ENCODE peak calls at places on chromosomes 6 and 20, in six cellular contexts. One of them, this sample, is unnamed.

GRCh38 chr6:89221971-89222887 is 5.1 kb upstream of the GABRR1 start:
- DNase-seq in mammary epithelial cell: no peak
- DNase-seq in GM12878: no peak
- DNase-seq in fibroblast of lung: no peak
- DNase-seq in OCI-LY7: no peak
- DNase-seq in GM23248: peak; percentile 47
- DNase-seq in this sample: no peak

GRCh38 chr6:106256201-106256968 is 69.2 kb downstream of the ATG5 start:
- DNase-seq in mammary epithelial cell: peak; percentile 44
- DNase-seq in GM12878: no peak
- DNase-seq in fibroblast of lung: no peak
- DNase-seq in OCI-LY7: no peak
- DNase-seq in GM23248: peak; percentile 84
- DNase-seq in this sample: no peak

GRCh38 chr6:74932214-74932923 is 273.5 kb downstream of the COL12A1 start:
- DNase-seq in mammary epithelial cell: no peak
- DNase-seq in GM12878: no peak
- DNase-seq in fibroblast of lung: peak; percentile 37
- DNase-seq in OCI-LY7: no peak
- DNase-seq in GM23248: peak; percentile 10
- DNase-seq in this sample: no peak

GRCh38 chr20:20710847-20711315 is 1.6 kb downstream of the RALGAPA2 start:
- DNase-seq in mammary epithelial cell: peak; percentile 52
- DNase-seq in GM12878: no peak
- DNase-seq in fibroblast of lung: no peak
- DNase-seq in OCI-LY7: peak; percentile 32
- DNase-seq in GM23248: no peak
- DNase-seq in this sample: no peak

GRCh38 chr20:59019217-59019616 is at the start of gene TUBB1:
- DNase-seq in mammary epithelial cell: no peak
- DNase-seq in GM12878: no peak
- DNase-seq in fibroblast of lung: no peak
- DNase-seq in OCI-LY7: no peak
- DNase-seq in GM23248: no peak
- DNase-seq in this sample: no peak

GRCh38 chr6:159955945-159956361 is 12.9 kb upstream of the IGF2R start:
- DNase-seq in mammary epithelial cell: no peak
- DNase-seq in GM12878: no peak
- DNase-seq in fibroblast of lung: no peak
- DNase-seq in OCI-LY7: no peak
- DNase-seq in GM23248: no peak
- DNase-seq in this sample: no peak

GRCh38 chr6:46923476-46923875 is 1.7 kb upstream of the ADGRF5 start:
- DNase-seq in mammary epithelial cell: no peak
- DNase-seq in GM12878: no peak
- DNase-seq in fibroblast of lung: no peak
- DNase-seq in OCI-LY7: no peak
- DNase-seq in GM23248: no peak
- DNase-seq in this sample: no peak

GRCh38 chr6:101626264-101626663 is 232.8 kb downstream of the GRIK2 start:
- DNase-seq in mammary epithelial cell: no peak
- DNase-seq in GM12878: no peak
- DNase-seq in fibroblast of lung: no peak
- DNase-seq in OCI-LY7: no peak
- DNase-seq in GM23248: no peak
- DNase-seq in this sample: no peak

GRCh38 chr6:165480916-165481315 is 171.5 kb upstream of the C6orf118 start:
- DNase-seq in mammary epithelial cell: no peak
- DNase-seq in GM12878: no peak
- DNase-seq in fibroblast of lung: no peak
- DNase-seq in OCI-LY7: no peak
- DNase-seq in GM23248: no peak
- DNase-seq in this sample: no peak

GRCh38 chr20:60057123-60057865 is 99.1 kb downstream of the CDH26 start:
- DNase-seq in mammary epithelial cell: peak; percentile 65
- DNase-seq in GM12878: peak; percentile 17
- DNase-seq in fibroblast of lung: peak; percentile 67
- DNase-seq in OCI-LY7: peak; percentile 66
- DNase-seq in GM23248: peak; percentile 79
- DNase-seq in this sample: peak; percentile 55

GRCh38 chr6:158630944-158631616 is 13.5 kb downstream of the DYNLT1 start:
- DNase-seq in mammary epithelial cell: peak; percentile 46
- DNase-seq in GM12878: no peak
- DNase-seq in fibroblast of lung: peak; percentile 60
- DNase-seq in OCI-LY7: no peak
- DNase-seq in GM23248: peak; percentile 88
- DNase-seq in this sample: no peak

GRCh38 chr6:2862712-2863174 is 21.1 kb upstream of the SERPINB1 start:
- DNase-seq in mammary epithelial cell: no peak
- DNase-seq in GM12878: peak; percentile 93
- DNase-seq in fibroblast of lung: no peak
- DNase-seq in OCI-LY7: peak; percentile 95
- DNase-seq in GM23248: no peak
- DNase-seq in this sample: peak; percentile 60

GRCh38 chr20:11867286-11867921 is 50.3 kb upstream of the BTBD3 start:
- DNase-seq in mammary epithelial cell: peak; percentile 48
- DNase-seq in GM12878: no peak
- DNase-seq in fibroblast of lung: no peak
- DNase-seq in OCI-LY7: no peak
- DNase-seq in GM23248: peak; percentile 25
- DNase-seq in this sample: no peak

GRCh38 chr6:93550551-93551276 is 131.4 kb upstream of the EPHA7 start:
- DNase-seq in mammary epithelial cell: no peak
- DNase-seq in GM12878: no peak
- DNase-seq in fibroblast of lung: peak; percentile 14
- DNase-seq in OCI-LY7: no peak
- DNase-seq in GM23248: no peak
- DNase-seq in this sample: no peak

GRCh38 chr6:41442800-41443501 is 103.2 kb upstream of the FOXP4 start:
- DNase-seq in mammary epithelial cell: no peak
- DNase-seq in GM12878: no peak
- DNase-seq in fibroblast of lung: peak; percentile 75
- DNase-seq in OCI-LY7: no peak
- DNase-seq in GM23248: peak; percentile 43
- DNase-seq in this sample: no peak

GRCh38 chr6:40436685-40437604 is 150.2 kb downstream of the LRFN2 start:
- DNase-seq in mammary epithelial cell: peak; percentile 72
- DNase-seq in GM12878: no peak
- DNase-seq in fibroblast of lung: no peak
- DNase-seq in OCI-LY7: no peak
- DNase-seq in GM23248: peak; percentile 12
- DNase-seq in this sample: no peak

GRCh38 chr6:117188627-117189201 is 76.6 kb upstream of the VGLL2 start:
- DNase-seq in mammary epithelial cell: no peak
- DNase-seq in GM12878: no peak
- DNase-seq in fibroblast of lung: no peak
- DNase-seq in OCI-LY7: peak; percentile 16
- DNase-seq in GM23248: peak; percentile 34
- DNase-seq in this sample: peak; percentile 25

GRCh38 chr20:55264825-55265224 is 740.5 kb downstream of the CBLN4 start:
- DNase-seq in mammary epithelial cell: no peak
- DNase-seq in GM12878: no peak
- DNase-seq in fibroblast of lung: no peak
- DNase-seq in OCI-LY7: no peak
- DNase-seq in GM23248: no peak
- DNase-seq in this sample: no peak

GRCh38 chr6:119628691-119629621 is 279.4 kb upstream of the MAN1A1 start:
- DNase-seq in mammary epithelial cell: no peak
- DNase-seq in GM12878: no peak
- DNase-seq in fibroblast of lung: no peak
- DNase-seq in OCI-LY7: no peak
- DNase-seq in GM23248: no peak
- DNase-seq in this sample: no peak

GRCh38 chr6:102841055-102841454 is 1447.5 kb downstream of the GRIK2 start:
- DNase-seq in mammary epithelial cell: no peak
- DNase-seq in GM12878: no peak
- DNase-seq in fibroblast of lung: no peak
- DNase-seq in OCI-LY7: no peak
- DNase-seq in GM23248: no peak
- DNase-seq in this sample: no peak

GRCh38 chr6:29926795-29927427 is 15.4 kb upstream of the HLA-A start:
- DNase-seq in mammary epithelial cell: peak; percentile 37
- DNase-seq in GM12878: no peak
- DNase-seq in fibroblast of lung: peak; percentile 81
- DNase-seq in OCI-LY7: peak; percentile 56
- DNase-seq in GM23248: peak; percentile 84
- DNase-seq in this sample: peak; percentile 29

GRCh38 chr6:10419749-10420545 is 5.1 kb upstream of the TFAP2A start:
- DNase-seq in mammary epithelial cell: peak; percentile 87
- DNase-seq in GM12878: no peak
- DNase-seq in fibroblast of lung: no peak
- DNase-seq in OCI-LY7: no peak
- DNase-seq in GM23248: peak; percentile 60
- DNase-seq in this sample: no peak

DNA sequence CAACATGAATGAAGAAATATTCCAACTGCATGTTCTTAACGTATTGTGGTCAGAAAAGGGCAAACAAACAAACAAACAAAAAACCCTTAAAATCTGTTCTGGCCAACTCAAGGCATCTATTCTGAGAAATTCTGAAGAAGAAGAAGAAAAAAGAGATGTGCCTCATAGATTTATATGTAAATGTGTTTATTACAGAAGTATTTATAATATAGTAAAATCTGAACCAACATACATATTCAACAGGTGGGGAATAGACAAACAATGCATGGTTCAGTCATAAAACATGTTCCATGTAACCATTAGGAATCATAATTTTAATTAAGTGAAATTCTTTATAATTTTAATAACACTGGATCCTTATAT is 616 bp downstream of the BTN3A2 start:
- DNase-seq in mammary epithelial cell: no peak
- DNase-seq in GM12878: no peak
- DNase-seq in fibroblast of lung: no peak
- DNase-seq in OCI-LY7: no peak
- DNase-seq in GM23248: no peak
- DNase-seq in this sample: no peak
- H3K27ac ChIP-seq in mammary epithelial cell: peak overlapping the region; percentile 83
- H3K27ac ChIP-seq in GM12878: peak overlapping the region; percentile 89
- H3K27ac ChIP-seq in fibroblast of lung: peak overlapping the region; percentile 92
- H3K27ac ChIP-seq in OCI-LY7: peak overlapping the region; percentile 96
- H3K27ac ChIP-seq in GM23248: peak overlapping the region; percentile 98
- H3K27ac ChIP-seq in this sample: peak overlapping the region; percentile 95

GRCh38 chr20:40960101-40960500 is 68.5 kb upstream of the TOP1 start:
- DNase-seq in mammary epithelial cell: no peak
- DNase-seq in GM12878: no peak
- DNase-seq in fibroblast of lung: no peak
- DNase-seq in OCI-LY7: no peak
- DNase-seq in GM23248: no peak
- DNase-seq in this sample: no peak
- H3K4me2 ChIP-seq in mammary epithelial cell: no peak overlapping the region
- H3K4me2 ChIP-seq in GM12878: no peak overlapping the region
- H3K4me2 ChIP-seq in fibroblast of lung: no peak overlapping the region
- H3K4me2 ChIP-seq in OCI-LY7: no peak overlapping the region
- H3K4me2 ChIP-seq in GM23248: peak overlapping the region; percentile 18
- H3K4me2 ChIP-seq in this sample: no peak overlapping the region

DNA sequence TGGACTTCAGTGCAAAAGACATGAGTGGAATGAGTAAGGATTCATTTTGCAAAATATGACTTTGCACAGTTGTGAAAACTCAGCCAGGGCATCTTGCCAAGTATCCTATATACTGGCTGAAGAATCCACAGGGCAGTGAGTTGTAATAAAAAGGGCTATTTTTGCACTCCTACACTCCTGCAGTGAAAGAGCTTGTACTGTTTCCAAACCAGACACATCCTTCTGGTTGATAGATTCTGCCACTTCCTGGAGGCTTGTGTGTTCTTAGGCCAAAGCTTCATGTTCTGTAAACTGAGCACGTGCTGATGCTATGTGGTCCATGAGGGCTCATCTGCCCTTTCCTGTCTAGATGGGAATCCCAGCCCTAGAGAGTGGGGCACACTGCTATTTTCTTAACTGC is 34.9 kb downstream of the GMPR start:
- DNase-seq in mammary epithelial cell: no peak
- DNase-seq in GM12878: no peak
- DNase-seq in fibroblast of lung: peak; percentile 76
- DNase-seq in OCI-LY7: no peak
- DNase-seq in GM23248: peak; percentile 28
- DNase-seq in this sample: no peak
- H3K27ac ChIP-seq in mammary epithelial cell: no peak overlapping the region
- H3K27ac ChIP-seq in GM12878: no peak overlapping the region
- H3K27ac ChIP-seq in fibroblast of lung: no peak overlapping the region
- H3K27ac ChIP-seq in OCI-LY7: no peak overlapping the region
- H3K27ac ChIP-seq in GM23248: no peak overlapping the region
- H3K27ac ChIP-seq in this sample: no peak overlapping the region

GRCh38 chr20:63162206-63162770 is 53.6 kb downstream of the YTHDF1 start:
- DNase-seq in mammary epithelial cell: no peak
- DNase-seq in GM12878: no peak
- DNase-seq in fibroblast of lung: no peak
- DNase-seq in OCI-LY7: no peak
- DNase-seq in GM23248: no peak
- DNase-seq in this sample: no peak

GRCh38 chr20:63165538-63166422 is 50.2 kb downstream of the YTHDF1 start:
- DNase-seq in mammary epithelial cell: no peak
- DNase-seq in GM12878: no peak
- DNase-seq in fibroblast of lung: no peak
- DNase-seq in OCI-LY7: no peak
- DNase-seq in GM23248: no peak
- DNase-seq in this sample: no peak

GRCh38 chr20:63164681-63165537 is 51.0 kb downstream of the YTHDF1 start:
- DNase-seq in mammary epithelial cell: no peak
- DNase-seq in GM12878: no peak
- DNase-seq in fibroblast of lung: no peak
- DNase-seq in OCI-LY7: no peak
- DNase-seq in GM23248: no peak
- DNase-seq in this sample: no peak

GRCh38 chr20:63163171-63163570 is 52.8 kb downstream of the YTHDF1 start:
- DNase-seq in mammary epithelial cell: no peak
- DNase-seq in GM12878: no peak
- DNase-seq in fibroblast of lung: no peak
- DNase-seq in OCI-LY7: no peak
- DNase-seq in GM23248: no peak
- DNase-seq in this sample: no peak

DNA sequence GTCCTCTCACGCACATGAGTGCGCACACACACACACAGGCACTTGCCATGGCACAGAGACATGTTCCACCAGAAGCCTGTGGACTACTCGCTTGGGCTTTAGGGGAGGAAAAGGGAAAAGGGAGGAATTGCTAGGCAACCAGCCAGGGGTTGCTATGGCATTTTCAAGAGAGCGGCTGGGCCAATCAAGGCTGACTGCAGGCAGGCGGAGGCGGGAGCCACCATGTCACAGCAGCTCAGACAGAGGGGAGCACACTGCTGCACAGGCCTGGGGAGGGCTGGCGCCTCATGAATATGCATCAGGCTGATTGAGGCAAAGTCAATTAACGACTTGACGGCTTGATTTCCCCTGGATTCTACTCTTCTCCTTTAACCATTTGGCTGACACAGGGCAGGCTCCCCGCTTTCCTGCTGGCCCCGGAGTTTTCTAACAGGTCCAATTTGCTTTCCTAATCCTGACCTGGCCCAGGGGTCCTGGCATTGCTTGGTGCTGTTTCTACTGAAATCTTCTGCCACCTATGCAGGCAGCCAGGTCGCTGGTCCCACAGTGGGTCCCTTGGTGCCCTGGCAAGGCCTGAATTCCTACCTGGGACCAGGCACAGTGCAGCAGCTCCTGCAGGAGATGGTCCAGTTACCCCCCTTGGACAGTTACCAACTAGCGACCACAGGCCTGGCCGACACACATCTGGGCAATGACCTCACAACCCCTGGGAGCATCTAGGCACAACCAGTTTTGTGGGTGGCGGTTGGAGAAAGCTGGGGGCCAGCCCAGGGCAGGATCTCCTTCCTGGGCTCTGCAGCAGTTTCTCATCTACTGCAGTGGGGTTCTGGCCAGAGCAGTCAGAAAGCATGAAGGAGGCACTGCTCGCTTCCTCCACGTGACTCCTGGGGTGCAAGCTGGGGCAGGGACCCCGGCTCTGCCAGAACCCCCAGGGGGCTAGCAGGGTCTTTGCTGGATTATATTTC is 52.1 kb downstream of the YTHDF1 start:
- DNase-seq in mammary epithelial cell: no peak
- DNase-seq in GM12878: no peak
- DNase-seq in fibroblast of lung: no peak
- DNase-seq in OCI-LY7: no peak
- DNase-seq in GM23248: no peak
- DNase-seq in this sample: no peak
- H3K4me2 ChIP-seq in mammary epithelial cell: no peak overlapping the region
- H3K4me2 ChIP-seq in GM12878: no peak overlapping the region
- H3K4me2 ChIP-seq in fibroblast of lung: no peak overlapping the region
- H3K4me2 ChIP-seq in OCI-LY7: no peak overlapping the region
- H3K4me2 ChIP-seq in GM23248: no peak overlapping the region
- H3K4me2 ChIP-seq in this sample: no peak overlapping the region

This sample was measured in MM.1S.